ENCODE peak calls at places on chromosomes 3 and 15, in six cellular contexts. One of them, this sample, is unnamed.

GRCh38 chr3:14487086-14487485 is 53.1 kb downstream of the GRIP2 start:
- DNase-seq in NCI-H524: no peak
- DNase-seq in activated naive CD4-positive, alpha-beta T cell treated with anti-CD3 and anti-CD28 coated beads, Interleukin-2, amount 10 ng/mL, durations not matched to agents 7 days and 5 days: no peak
- DNase-seq in H9: no peak
- DNase-seq in NCI-H748 treated with DMSO at 0.1 percent for 48 hours: no peak
- DNase-seq in H54: no peak
- DNase-seq in this sample: no peak

GRCh38 chr3:49373563-49373962 is 15.4 kb upstream of the GPX1 start:
- DNase-seq in NCI-H524: no peak
- DNase-seq in activated naive CD4-positive, alpha-beta T cell treated with anti-CD3 and anti-CD28 coated beads, Interleukin-2, amount 10 ng/mL, durations not matched to agents 7 days and 5 days: no peak
- DNase-seq in H9: no peak
- DNase-seq in NCI-H748 treated with DMSO at 0.1 percent for 48 hours: no peak
- DNase-seq in H54: no peak
- DNase-seq in this sample: no peak

GRCh38 chr15:77840962-77841361 is 208.2 kb upstream of the LINGO1 start:
- DNase-seq in NCI-H524: no peak
- DNase-seq in activated naive CD4-positive, alpha-beta T cell treated with anti-CD3 and anti-CD28 coated beads, Interleukin-2, amount 10 ng/mL, durations not matched to agents 7 days and 5 days: peak; percentile 7
- DNase-seq in H9: peak; percentile 27
- DNase-seq in NCI-H748 treated with DMSO at 0.1 percent for 48 hours: no peak
- DNase-seq in H54: no peak
- DNase-seq in this sample: no peak

GRCh38 chr3:156417733-156418132 is 137.2 kb downstream of the SSR3 start:
- DNase-seq in NCI-H524: no peak
- DNase-seq in activated naive CD4-positive, alpha-beta T cell treated with anti-CD3 and anti-CD28 coated beads, Interleukin-2, amount 10 ng/mL, durations not matched to agents 7 days and 5 days: no peak
- DNase-seq in H9: no peak
- DNase-seq in NCI-H748 treated with DMSO at 0.1 percent for 48 hours: no peak
- DNase-seq in H54: no peak
- DNase-seq in this sample: peak; percentile 82

GRCh38 chr3:35639251-35640185 is at the start of gene ARPP21:
- DNase-seq in NCI-H524: peak; percentile 25
- DNase-seq in activated naive CD4-positive, alpha-beta T cell treated with anti-CD3 and anti-CD28 coated beads, Interleukin-2, amount 10 ng/mL, durations not matched to agents 7 days and 5 days: peak; percentile 20
- DNase-seq in H9: peak; percentile 57
- DNase-seq in NCI-H748 treated with DMSO at 0.1 percent for 48 hours: no peak
- DNase-seq in H54: no peak
- DNase-seq in this sample: no peak

GRCh38 chr3:43872901-43873300 is 182.2 kb downstream of the ABHD5 start:
- DNase-seq in NCI-H524: no peak
- DNase-seq in activated naive CD4-positive, alpha-beta T cell treated with anti-CD3 and anti-CD28 coated beads, Interleukin-2, amount 10 ng/mL, durations not matched to agents 7 days and 5 days: no peak
- DNase-seq in H9: peak; percentile 39
- DNase-seq in NCI-H748 treated with DMSO at 0.1 percent for 48 hours: no peak
- DNase-seq in H54: no peak
- DNase-seq in this sample: no peak

GRCh38 chr3:168090306-168091085 is 5.2 kb downstream of the GOLIM4 start:
- DNase-seq in NCI-H524: no peak
- DNase-seq in activated naive CD4-positive, alpha-beta T cell treated with anti-CD3 and anti-CD28 coated beads, Interleukin-2, amount 10 ng/mL, durations not matched to agents 7 days and 5 days: no peak
- DNase-seq in H9: no peak
- DNase-seq in NCI-H748 treated with DMSO at 0.1 percent for 48 hours: no peak
- DNase-seq in H54: no peak
- DNase-seq in this sample: no peak

GRCh38 chr3:31041161-31041978 is 146.9 kb upstream of the GADL1 start:
- DNase-seq in NCI-H524: no peak
- DNase-seq in activated naive CD4-positive, alpha-beta T cell treated with anti-CD3 and anti-CD28 coated beads, Interleukin-2, amount 10 ng/mL, durations not matched to agents 7 days and 5 days: no peak
- DNase-seq in H9: peak; percentile 80
- DNase-seq in NCI-H748 treated with DMSO at 0.1 percent for 48 hours: no peak
- DNase-seq in H54: peak; percentile 67
- DNase-seq in this sample: no peak

GRCh38 chr3:18424213-18424861 is 802 bp downstream of the SATB1 start:
- DNase-seq in NCI-H524: no peak
- DNase-seq in activated naive CD4-positive, alpha-beta T cell treated with anti-CD3 and anti-CD28 coated beads, Interleukin-2, amount 10 ng/mL, durations not matched to agents 7 days and 5 days: no peak
- DNase-seq in H9: peak; percentile 56
- DNase-seq in NCI-H748 treated with DMSO at 0.1 percent for 48 hours: no peak
- DNase-seq in H54: no peak
- DNase-seq in this sample: no peak

GRCh38 chr3:52525666-52526065 is 8.0 kb downstream of the NT5DC2 start:
- DNase-seq in NCI-H524: no peak
- DNase-seq in activated naive CD4-positive, alpha-beta T cell treated with anti-CD3 and anti-CD28 coated beads, Interleukin-2, amount 10 ng/mL, durations not matched to agents 7 days and 5 days: no peak
- DNase-seq in H9: no peak
- DNase-seq in NCI-H748 treated with DMSO at 0.1 percent for 48 hours: no peak
- DNase-seq in H54: no peak
- DNase-seq in this sample: no peak

GRCh38 chr3:49021813-49022720 is at the start of gene NDUFAF3:
- DNase-seq in NCI-H524: peak; percentile 92
- DNase-seq in activated naive CD4-positive, alpha-beta T cell treated with anti-CD3 and anti-CD28 coated beads, Interleukin-2, amount 10 ng/mL, durations not matched to agents 7 days and 5 days: peak; percentile 94
- DNase-seq in H9: peak; percentile 95
- DNase-seq in NCI-H748 treated with DMSO at 0.1 percent for 48 hours: peak; percentile 67
- DNase-seq in H54: peak; percentile 90
- DNase-seq in this sample: peak; percentile 36

GRCh38 chr3:150410311-150411105 is 2.4 kb downstream of the TSC22D2 start:
- DNase-seq in NCI-H524: peak; percentile 67
- DNase-seq in activated naive CD4-positive, alpha-beta T cell treated with anti-CD3 and anti-CD28 coated beads, Interleukin-2, amount 10 ng/mL, durations not matched to agents 7 days and 5 days: peak; percentile 55
- DNase-seq in H9: peak; percentile 34
- DNase-seq in NCI-H748 treated with DMSO at 0.1 percent for 48 hours: no peak
- DNase-seq in H54: no peak
- DNase-seq in this sample: peak; percentile 57